ENCODE peak calls at places on chromosome 22, in ten cellular contexts. Z, X, R, U, G, A, P, T, V and F are unnamed samples.

GRCh38 chr22:20181194-20181931 is 30.5 kb upstream of the CCDC188 start:
- DNase-seq in Z (no peak), X (no peak), R (no peak), U (no peak), G (no peak), A (no peak), P (no peak), T (no peak), V (no peak), F (no peak)

GRCh38 chr22:31952094-31952401 is 7.7 kb downstream of the YWHAH start:
- DNase-seq in Z (no peak), X (no peak), R (no peak), U (no peak), G (no peak), A (no peak), P (no peak), T (no peak), V (no peak), F (peak)

GRCh38 chr22:32737811-32738210 is 63.7 kb upstream of the TIMP3 start:
- DNase-seq in Z (no peak), X (no peak), R (no peak), U (no peak), G (no peak), A (no peak), P (no peak), T (no peak), V (no peak), F (no peak)

GRCh38 chr22:22593964-22594656 is 35.0 kb upstream of the PRAME start:
- DNase-seq in Z (peak), X (no peak), R (peak), U (peak), G (peak), A (peak), P (peak), T (no peak), V (peak), F (peak)

GRCh38 chr22:23547818-23548500 is 32.1 kb downstream of the IGLL1 start:
- DNase-seq in Z (no peak), X (peak), R (no peak), U (no peak), G (no peak), A (no peak), P (no peak), T (no peak), V (no peak), F (no peak)

GRCh38 chr22:47798229-47798628 is 1035.8 kb downstream of the TBC1D22A start:
- DNase-seq in Z (no peak), X (peak), R (no peak), U (no peak), G (no peak), A (no peak), P (no peak), T (no peak), V (no peak), F (no peak)

GRCh38 chr22:25933158-25933788 is 191.3 kb downstream of the MYO18B start:
- DNase-seq in Z (no peak), X (no peak), R (no peak), U (no peak), G (no peak), A (no peak), P (no peak), T (no peak), V (no peak), F (no peak)

GRCh38 chr22:20552450-20552894 is 45.1 kb downstream of the MED15 start:
- DNase-seq in Z (no peak), X (no peak), R (no peak), U (peak), G (no peak), A (no peak), P (no peak), T (no peak), V (no peak), F (peak)

GRCh38 chr22:38203855-38204497 is 2.2 kb downstream of the MAFF start:
- DNase-seq in Z (no peak), X (no peak), R (no peak), U (peak), G (no peak), A (no peak), P (no peak), T (no peak), V (no peak), F (peak)

GRCh38 chr22:31099386-31099785 is 8.0 kb downstream of the SELENOM start:
- DNase-seq in Z (no peak), X (no peak), R (no peak), U (no peak), G (no peak), A (no peak), P (no peak), T (no peak), V (no peak), F (no peak)

GRCh38 chr22:35838849-35839646 is 121.4 kb downstream of the APOL5 start:
- DNase-seq in Z (peak), X (no peak), R (peak), U (peak), G (peak), A (no peak), P (peak), T (no peak), V (no peak), F (peak)

GRCh38 chr22:22983123-22983522 is 87.2 kb upstream of the GNAZ start:
- DNase-seq in Z (no peak), X (no peak), R (no peak), U (no peak), G (no peak), A (no peak), P (no peak), T (no peak), V (no peak), F (no peak)

GRCh38 chr22:39818050-39818449 is 75.5 kb downstream of the ENTHD1 start:
- DNase-seq in Z (no peak), X (no peak), R (peak), U (peak), G (no peak), A (no peak), P (no peak), T (no peak), V (no peak), F (peak)

GRCh38 chr22:37680191-37680851 is 4.9 kb downstream of the LGALS1 start:
- DNase-seq in Z (no peak), X (no peak), R (no peak), U (peak), G (no peak), A (no peak), P (no peak), T (no peak), V (no peak), F (no peak)

GRCh38 chr22:36331912-36332622 is 55.7 kb downstream of the MYH9 start:
- DNase-seq in Z (no peak), X (no peak), R (no peak), U (peak), G (peak), A (no peak), P (peak), T (no peak), V (peak), F (peak)

GRCh38 chr22:21816787-21817496 is 50.5 kb downstream of the MAPK1 start:
- DNase-seq in Z (peak), X (no peak), R (peak), U (peak), G (peak), A (no peak), P (no peak), T (no peak), V (no peak), F (peak)

GRCh38 chr22:50579752-50580151 is 1.5 kb upstream of the CPT1B start:
- DNase-seq in Z (no peak), X (no peak), R (no peak), U (no peak), G (no peak), A (no peak), P (no peak), T (no peak), V (no peak), F (no peak)

GRCh38 chr22:32539631-32540449 is 65.2 kb downstream of the FBXO7 start:
- DNase-seq in Z (peak), X (peak), R (no peak), U (peak), G (no peak), A (no peak), P (no peak), T (no peak), V (no peak), F (peak)

GRCh38 chr22:42156121-42156520 is 25.5 kb upstream of the CYP2D6 start:
- DNase-seq in Z (no peak), X (no peak), R (no peak), U (peak), G (no peak), A (no peak), P (no peak), T (no peak), V (no peak), F (no peak)

GRCh38 chr22:22616636-22617035 is 27.8 kb upstream of the GGTLC2 start:
- DNase-seq in Z (peak), X (no peak), R (no peak), U (peak), G (no peak), A (peak), P (no peak), T (no peak), V (no peak), F (no peak)

GRCh38 chr22:38715852-38716251 is 10.1 kb downstream of the GTPBP1 start:
- DNase-seq in Z (no peak), X (no peak), R (no peak), U (no peak), G (no peak), A (no peak), P (no peak), T (no peak), V (no peak), F (no peak)

GRCh38 chr22:30920407-30920806 is 48.2 kb downstream of the MORC2 start:
- DNase-seq in Z (peak), X (no peak), R (peak), U (peak), G (peak), A (peak), P (peak), T (peak), V (peak), F (peak)

GRCh38 chr22:35212020-35212419 is 45.3 kb upstream of the HMGXB4 start:
- DNase-seq in Z (peak), X (no peak), R (peak), U (peak), G (no peak), A (no peak), P (no peak), T (no peak), V (no peak), F (peak)

GRCh38 chr22:17199131-17199731 is 20.0 kb downstream of the ADA2 start:
- DNase-seq in Z (no peak), X (no peak), R (no peak), U (no peak), G (no peak), A (no peak), P (no peak), T (no peak), V (no peak), F (peak)

GRCh38 chr22:49369726-49370717 is 457.7 kb downstream of the BRD1 start:
- DNase-seq in Z (no peak), X (peak), R (no peak), U (no peak), G (no peak), A (no peak), P (no peak), T (no peak), V (no peak), F (no peak)

GRCh38 chr22:30286813-30287625 is 2.3 kb downstream of the CASTOR1 start:
- DNase-seq in Z (no peak), X (peak), R (no peak), U (peak), G (peak), A (peak), P (peak), T (no peak), V (peak), F (peak)

GRCh38 chr22:27726344-27726725 is 75.2 kb downstream of the MN1 start:
- DNase-seq in Z (no peak), X (no peak), R (no peak), U (no peak), G (no peak), A (no peak), P (no peak), T (no peak), V (no peak), F (no peak)

GRCh38 chr22:23969071-23969470 is 2.4 kb downstream of the DDTL start:
- DNase-seq in Z (no peak), X (no peak), R (no peak), U (no peak), G (no peak), A (no peak), P (no peak), T (no peak), V (no peak), F (no peak)

GRCh38 chr22:50114221-50114981 is 24.6 kb downstream of the MOV10L1 start:
- DNase-seq in Z (peak), X (no peak), R (peak), U (no peak), G (no peak), A (no peak), P (no peak), T (no peak), V (no peak), F (peak)

GRCh38 chr22:50526849-50527801 is 1.7 kb upstream of the SCO2 start:
- DNase-seq in Z (no peak), X (no peak), R (no peak), U (peak), G (no peak), A (no peak), P (no peak), T (no peak), V (peak), F (peak)

GRCh38 chr22:38240734-38241252 is 32.0 kb downstream of the TMEM184B start:
- DNase-seq in Z (peak), X (no peak), R (peak), U (peak), G (peak), A (no peak), P (no peak), T (no peak), V (no peak), F (peak)

GRCh38 chr22:35384567-35384966 is 3.7 kb downstream of the HMOX1 start:
- DNase-seq in Z (no peak), X (no peak), R (no peak), U (peak), G (no peak), A (no peak), P (no peak), T (no peak), V (no peak), F (no peak)

GRCh38 chr22:46084943-46085830 is 65.1 kb upstream of the PPARA start:
- DNase-seq in Z (no peak), X (peak), R (peak), U (peak), G (no peak), A (no peak), P (no peak), T (peak), V (no peak), F (no peak)

GRCh38 chr22:21641417-21641794 is 696 bp upstream of the SDF2L1 start:
- DNase-seq in Z (peak), X (no peak), R (no peak), U (peak), G (no peak), A (no peak), P (no peak), T (no peak), V (no peak), F (peak)

GRCh38 chr22:26409705-26410376 is 19.2 kb upstream of the ASPHD2 start:
- DNase-seq in Z (no peak), X (no peak), R (no peak), U (no peak), G (no peak), A (no peak), P (no peak), T (no peak), V (no peak), F (no peak)